ENCODE peak calls at places on chromosome 4, in five cellular contexts. L is NCI-H1092 treated with DMSO at 0.1 percent for 48 hours; T is activated CD8-positive, alpha-beta memory T cell treated with anti-CD3 and anti-CD28 coated beads for 1 hour; N is AG20443; E is NCI-H1105 treated with DMSO at 0.1 percent for 48 hours. A is an unnamed sample.

GRCh38 chr4:101211146-101211553 is 136.2 kb downstream of the PPP3CA start:
- DNase-seq in L (no peak), T (no peak), N (no peak), E (no peak), A (no peak)

GRCh38 chr4:100311181-100311580 is 120.9 kb upstream of the DDIT4L start:
- DNase-seq in L (no peak), T (no peak), N (no peak), E (no peak), A (no peak)

GRCh38 chr4:174156239-174156826 is 127.1 kb downstream of the FBXO8 start:
- DNase-seq in L (peak), T (no peak), N (peak), E (peak), A (peak)

GRCh38 chr4:65535128-65535527 is 135.2 kb downstream of the EPHA5 start:
- DNase-seq in L (no peak), T (no peak), N (no peak), E (no peak), A (no peak)

GRCh38 chr4:168613869-168614268 is 117.0 kb downstream of the PALLD start:
- DNase-seq in L (no peak), T (no peak), N (no peak), E (no peak), A (no peak)

GRCh38 chr4:2809610-2810180 is 16.8 kb downstream of the SH3BP2 start:
- DNase-seq in L (peak), T (no peak), N (no peak), E (no peak), A (no peak)

GRCh38 chr4:38290360-38290759 is 330.2 kb downstream of the PTTG2 start:
- DNase-seq in L (no peak), T (no peak), N (peak), E (no peak), A (no peak)

GRCh38 chr4:79338148-79338547 is 12.3 kb upstream of the NAA11 start:
- DNase-seq in L (no peak), T (no peak), N (no peak), E (no peak), A (no peak)

GRCh38 chr4:174119051-174119450 is 164.4 kb downstream of the FBXO8 start:
- DNase-seq in L (no peak), T (no peak), N (peak), E (peak), A (peak)

GRCh38 chr4:36206012-36206411 is 38.3 kb downstream of the ARAP2 start:
- DNase-seq in L (no peak), T (no peak), N (no peak), E (no peak), A (no peak)

GRCh38 chr4:154088741-154089140 is 299.9 kb upstream of the SFRP2 start:
- DNase-seq in L (no peak), T (no peak), N (no peak), E (no peak), A (no peak)

GRCh38 chr4:189162888-189163287 is 777.8 kb upstream of the FRG1 start:
- DNase-seq in L (no peak), T (no peak), N (no peak), E (no peak), A (no peak)

GRCh38 chr4:139975830-139976272 is 178.1 kb downstream of the MAML3 start:
- DNase-seq in L (no peak), T (no peak), N (peak), E (no peak), A (peak)

GRCh38 chr4:73988096-73988495 is at the start of gene PPBP:
- DNase-seq in L (no peak), T (no peak), N (no peak), E (no peak), A (no peak)

GRCh38 chr4:176335421-176335820 is 15.7 kb downstream of the SPCS3 start:
- DNase-seq in L (no peak), T (no peak), N (no peak), E (no peak), A (no peak)

GRCh38 chr4:177023951-177024350 is 231.2 kb upstream of the VEGFC start:
- DNase-seq in L (no peak), T (no peak), N (no peak), E (no peak), A (no peak)

GRCh38 chr4:56480691-56481090 is 13.3 kb downstream of the SRP72 start:
- DNase-seq in L (no peak), T (no peak), N (no peak), E (no peak), A (no peak)

GRCh38 chr4:146442801-146443200 is 78.9 kb downstream of the SLC10A7 start:
- DNase-seq in L (no peak), T (no peak), N (peak), E (no peak), A (peak)

GRCh38 chr4:103318327-103318726 is 120.2 kb upstream of the CENPE start:
- DNase-seq in L (no peak), T (no peak), N (no peak), E (no peak), A (no peak)

GRCh38 chr4:182645511-182645910 is 271.7 kb downstream of the DCTD start:
- DNase-seq in L (no peak), T (no peak), N (no peak), E (no peak), A (no peak)

GRCh38 chr4:85548841-85549240 is 73.9 kb downstream of the ARHGAP24 start:
- DNase-seq in L (no peak), T (no peak), N (no peak), E (no peak), A (no peak)

GRCh38 chr4:34181311-34181808 is 2063.0 kb downstream of the ARAP2 start:
- DNase-seq in L (no peak), T (no peak), N (peak), E (no peak), A (peak)